ENCODE peak calls at places on chromosomes 2 and 18, in eight cellular contexts. B, H, O, D, P, C, R and F are unnamed samples.

GRCh38 chr2:99878951-99879350 is 263.4 kb downstream of the AFF3 start:
- DNase-seq in B (no peak), H (no peak), O (no peak), D (no peak), P (no peak), C (peak; percentile 50), R (no peak), F (no peak)

GRCh38 chr2:199842631-199843030 is 8.4 kb downstream of the FTCDNL1 start:
- DNase-seq in B (no peak), H (no peak), O (no peak), D (no peak), P (no peak), C (no peak), R (no peak), F (no peak)

GRCh38 chr2:145036421-145036901 is 516.5 kb upstream of the ZEB2 start:
- DNase-seq in B (peak; percentile 68), H (no peak), O (no peak), D (no peak), P (no peak), C (no peak), R (no peak), F (no peak)

GRCh38 chr2:134284119-134284670 is 30.3 kb downstream of the MGAT5 start:
- DNase-seq in B (peak; percentile 36), H (no peak), O (no peak), D (no peak), P (no peak), C (no peak), R (no peak), F (no peak)

GRCh38 chr2:129133692-129134641 is 815.3 kb upstream of the HS6ST1 start:
- DNase-seq in B (no peak), H (no peak), O (no peak), D (no peak), P (no peak), C (no peak), R (no peak), F (no peak)

GRCh38 chr2:181008418-181008817 is 28.0 kb downstream of the UBE2E3 start:
- DNase-seq in B (no peak), H (no peak), O (no peak), D (no peak), P (no peak), C (no peak), R (no peak), F (no peak)

GRCh38 chr2:235925250-235925919 is 242.8 kb downstream of the GBX2 start:
- DNase-seq in B (no peak), H (no peak), O (no peak), D (no peak), P (no peak), C (no peak), R (no peak), F (no peak)

GRCh38 chr2:240250985-240251847 is 110.8 kb upstream of the OTOS start:
- DNase-seq in B (peak; percentile 94), H (peak; percentile 93), O (peak; percentile 97), D (peak; percentile 95), P (no peak), C (peak; percentile 30), R (peak; percentile 71), F (no peak)

GRCh38 chr2:59034791-59035190 is 793.7 kb upstream of the FANCL start:
- DNase-seq in B (peak; percentile 3), H (no peak), O (no peak), D (no peak), P (no peak), C (no peak), R (no peak), F (no peak)

GRCh38 chr2:103798291-103798690 is 1036.5 kb downstream of the TMEM182 start:
- DNase-seq in B (no peak), H (no peak), O (no peak), D (no peak), P (no peak), C (no peak), R (no peak), F (no peak)

GRCh38 chr2:219119422-219120043 is 41.1 kb downstream of the NHEJ1 start:
- DNase-seq in B (peak; percentile 70), H (peak; percentile 59), O (peak; percentile 58), D (peak; percentile 68), P (peak; percentile 62), C (peak; percentile 8), R (peak; percentile 44), F (peak; percentile 60)

GRCh38 chr2:222774941-222775340 is 85.9 kb upstream of the ACSL3 start:
- DNase-seq in B (peak; percentile 32), H (no peak), O (no peak), D (no peak), P (no peak), C (no peak), R (peak; percentile 42), F (no peak)

GRCh38 chr18:55546873-55547704 is 40.9 kb downstream of the TCF4 start:
- DNase-seq in B (peak; percentile 79), H (no peak), O (peak; percentile 45), D (no peak), P (no peak), C (no peak), R (peak; percentile 19), F (no peak)

GRCh38 chr18:40851014-40851429 is 1104.0 kb upstream of the PIK3C3 start:
- DNase-seq in B (peak; percentile 25), H (no peak), O (no peak), D (no peak), P (no peak), C (no peak), R (peak; percentile 81), F (no peak)

GRCh38 chr18:13481820-13482640 is 244.3 kb downstream of the FAM210A start:
- DNase-seq in B (no peak), H (peak; percentile 24), O (no peak), D (no peak), P (peak; percentile 64), C (no peak), R (no peak), F (no peak)

GRCh38 chr18:43001821-43002220 is 113.7 kb downstream of the RIT2 start:
- DNase-seq in B (no peak), H (no peak), O (no peak), D (no peak), P (no peak), C (no peak), R (no peak), F (no peak)

GRCh38 chr2:128327180-128327964 is 8.7 kb upstream of the HS6ST1 start:
- DNase-seq in B (no peak), H (no peak), O (no peak), D (no peak), P (no peak), C (no peak), R (no peak), F (no peak)

GRCh38 chr18:24868331-24868730 is 407.9 kb downstream of the HRH4 start:
- DNase-seq in B (peak; percentile 8), H (no peak), O (no peak), D (no peak), P (no peak), C (no peak), R (no peak), F (no peak)

GRCh38 chr18:74228312-74228711 is 63.5 kb downstream of the CYB5A start:
- DNase-seq in B (no peak), H (no peak), O (no peak), D (no peak), P (no peak), C (no peak), R (peak; percentile 18), F (no peak)

GRCh38 chr2:222938327-222938726 is 77.5 kb downstream of the ACSL3 start:
- DNase-seq in B (no peak), H (no peak), O (no peak), D (no peak), P (no peak), C (no peak), R (no peak), F (no peak)

GRCh38 chr2:83364264-83364663 is 1094.8 kb downstream of the SUCLG1 start:
- DNase-seq in B (peak; percentile 64), H (no peak), O (no peak), D (no peak), P (no peak), C (no peak), R (no peak), F (no peak)

GRCh38 chr18:49359732-49360444 is 100.6 kb downstream of the DYM start:
- DNase-seq in B (peak; percentile 89), H (no peak), O (no peak), D (no peak), P (peak; percentile 52), C (no peak), R (peak; percentile 47), F (no peak)